ENCODE peak calls at places on chromosome 11, in six cellular contexts. One of them, this sample, is unnamed.

GRCh38 chr11:120547871-120548681 is 36.5 kb downstream of the GRIK4 start:
- DNase-seq in HCT116: peak; percentile 75
- DNase-seq in SK-N-SH: peak; percentile 90
- DNase-seq in IMR-90: peak; percentile 98
- DNase-seq in GM12878: no peak
- DNase-seq in A549: peak; percentile 44
- DNase-seq in this sample: no peak

GRCh38 chr11:133726576-133726975 is 118.7 kb downstream of the SPATA19 start:
- DNase-seq in GM12878: no peak
- DNase-seq in HCT116: no peak
- DNase-seq in A549: no peak
- DNase-seq in IMR-90: no peak
- DNase-seq in SK-N-SH: no peak
- DNase-seq in this sample: no peak

GRCh38 chr11:60428517-60428916 is 855 bp upstream of the MS4A5 start:
- DNase-seq in IMR-90: no peak
- DNase-seq in A549: peak; percentile 3
- DNase-seq in SK-N-SH: no peak
- DNase-seq in HCT116: peak; percentile 26
- DNase-seq in GM12878: no peak
- DNase-seq in this sample: no peak

GRCh38 chr11:70364198-70364597 is 34.1 kb upstream of the CTTN start:
- DNase-seq in HCT116: no peak
- DNase-seq in A549: no peak
- DNase-seq in SK-N-SH: no peak
- DNase-seq in IMR-90: peak; percentile 31
- DNase-seq in GM12878: no peak
- DNase-seq in this sample: no peak

GRCh38 chr11:119025099-119025473 is 5.6 kb downstream of the SLC37A4 start:
- DNase-seq in HCT116: no peak
- DNase-seq in IMR-90: no peak
- DNase-seq in SK-N-SH: no peak
- DNase-seq in A549: no peak
- DNase-seq in GM12878: no peak
- DNase-seq in this sample: no peak

GRCh38 chr11:128610765-128611617 is 23.6 kb upstream of the ETS1 start:
- DNase-seq in IMR-90: no peak
- DNase-seq in GM12878: peak; percentile 93
- DNase-seq in A549: no peak
- DNase-seq in HCT116: no peak
- DNase-seq in SK-N-SH: no peak
- DNase-seq in this sample: no peak

GRCh38 chr11:34275486-34275885 is 82.3 kb downstream of the ABTB2 start:
- DNase-seq in HCT116: no peak
- DNase-seq in GM12878: no peak
- DNase-seq in A549: no peak
- DNase-seq in IMR-90: no peak
- DNase-seq in SK-N-SH: no peak
- DNase-seq in this sample: no peak

GRCh38 chr11:8040921-8041285 is 40.1 kb upstream of the TUB start:
- DNase-seq in SK-N-SH: no peak
- DNase-seq in GM12878: no peak
- DNase-seq in A549: no peak
- DNase-seq in IMR-90: no peak
- DNase-seq in HCT116: no peak
- DNase-seq in this sample: no peak

GRCh38 chr11:9980931-9981330 is 313.1 kb downstream of the SBF2 start:
- DNase-seq in GM12878: no peak
- DNase-seq in A549: no peak
- DNase-seq in HCT116: no peak
- DNase-seq in IMR-90: no peak
- DNase-seq in SK-N-SH: no peak
- DNase-seq in this sample: no peak

DNA sequence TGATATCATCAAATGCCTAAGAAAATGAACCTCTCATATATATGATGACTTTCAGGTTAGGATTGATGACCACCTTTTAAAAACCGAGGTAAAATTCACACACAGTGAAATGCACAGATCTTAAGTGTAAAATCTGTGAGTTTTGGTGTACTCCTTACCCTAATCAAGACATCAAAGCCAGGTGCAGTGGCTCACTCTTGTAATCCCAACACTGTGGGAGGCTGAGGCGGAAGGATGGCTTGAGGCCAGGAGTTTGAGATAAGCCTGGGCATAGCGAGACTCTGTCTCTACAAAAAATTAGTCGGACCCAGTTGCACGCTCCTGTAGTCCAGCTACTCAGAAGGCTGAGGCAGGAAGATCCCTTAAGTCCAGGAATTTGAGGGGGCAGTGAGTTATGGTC is 140.4 kb downstream of the UVRAG start:
- DNase-seq in IMR-90: no peak
- DNase-seq in SK-N-SH: no peak
- DNase-seq in GM12878: no peak
- DNase-seq in HCT116: no peak
- DNase-seq in A549: no peak
- DNase-seq in this sample: no peak
- TF ChIP-seq RAD21 in IMR-90: no peak
- TF ChIP-seq RAD21 in SK-N-SH: no peak
- TF ChIP-seq RAD21 in GM12878: no peak
- TF ChIP-seq RAD21 in HCT116: no peak
- TF ChIP-seq RAD21 in A549: no peak
- TF ChIP-seq RAD21 in this sample: no peak

GRCh38 chr11:26730711-26731460 is 9.0 kb upstream of the SLC5A12 start:
- DNase-seq in A549: no peak
- DNase-seq in SK-N-SH: peak; percentile 4
- DNase-seq in HCT116: no peak
- DNase-seq in IMR-90: peak; percentile 1
- DNase-seq in GM12878: no peak
- DNase-seq in this sample: no peak
- TF ChIP-seq RAD21 in A549: no peak
- TF ChIP-seq RAD21 in SK-N-SH: no peak
- TF ChIP-seq RAD21 in HCT116: no peak
- TF ChIP-seq RAD21 in IMR-90: no peak
- TF ChIP-seq RAD21 in GM12878: no peak
- TF ChIP-seq RAD21 in this sample: no peak

GRCh38 chr11:21588754-21589153 is 604.1 kb upstream of the ANO5 start:
- DNase-seq in SK-N-SH: peak; percentile 3
- DNase-seq in IMR-90: no peak
- DNase-seq in GM12878: no peak
- DNase-seq in HCT116: no peak
- DNase-seq in A549: no peak
- DNase-seq in this sample: no peak
- TF ChIP-seq RAD21 in SK-N-SH: no peak
- TF ChIP-seq RAD21 in IMR-90: no peak
- TF ChIP-seq RAD21 in GM12878: no peak
- TF ChIP-seq RAD21 in HCT116: no peak
- TF ChIP-seq RAD21 in A549: no peak
- TF ChIP-seq RAD21 in this sample: no peak

GRCh38 chr11:83437939-83438338 is 151.8 kb upstream of the CCDC90B start:
- DNase-seq in A549: no peak
- DNase-seq in SK-N-SH: no peak
- DNase-seq in GM12878: no peak
- DNase-seq in HCT116: no peak
- DNase-seq in IMR-90: no peak
- DNase-seq in this sample: peak; percentile 11
- TF ChIP-seq RAD21 in A549: no peak
- TF ChIP-seq RAD21 in SK-N-SH: no peak
- TF ChIP-seq RAD21 in GM12878: no peak
- TF ChIP-seq RAD21 in HCT116: no peak
- TF ChIP-seq RAD21 in IMR-90: no peak
- TF ChIP-seq RAD21 in this sample: no peak

GRCh38 chr11:17413414-17414316 is 25.2 kb upstream of the KCNJ11 start:
- DNase-seq in GM12878: no peak
- DNase-seq in IMR-90: no peak
- DNase-seq in A549: no peak
- DNase-seq in SK-N-SH: no peak
- DNase-seq in HCT116: no peak
- DNase-seq in this sample: no peak

GRCh38 chr11:17414992-17415391 is 26.5 kb upstream of the KCNJ11 start:
- DNase-seq in IMR-90: no peak
- DNase-seq in A549: no peak
- DNase-seq in HCT116: no peak
- DNase-seq in GM12878: no peak
- DNase-seq in SK-N-SH: no peak
- DNase-seq in this sample: no peak

GRCh38 chr11:17412488-17413180 is 24.2 kb upstream of the KCNJ11 start:
- DNase-seq in IMR-90: no peak
- DNase-seq in SK-N-SH: no peak
- DNase-seq in HCT116: no peak
- DNase-seq in A549: peak; percentile 29
- DNase-seq in GM12878: no peak
- DNase-seq in this sample: no peak

GRCh38 chr11:17415523-17416104 is 27.2 kb upstream of the KCNJ11 start:
- DNase-seq in SK-N-SH: no peak
- DNase-seq in HCT116: no peak
- DNase-seq in IMR-90: no peak
- DNase-seq in A549: no peak
- DNase-seq in GM12878: no peak
- DNase-seq in this sample: no peak

GRCh38 chr11:17414317-17414737 is 25.9 kb upstream of the KCNJ11 start:
- DNase-seq in GM12878: no peak
- DNase-seq in SK-N-SH: no peak
- DNase-seq in HCT116: no peak
- DNase-seq in A549: no peak
- DNase-seq in IMR-90: no peak
- DNase-seq in this sample: no peak
- TF ChIP-seq RAD21 in GM12878: no peak
- TF ChIP-seq RAD21 in SK-N-SH: no peak
- TF ChIP-seq RAD21 in HCT116: no peak
- TF ChIP-seq RAD21 in A549: no peak
- TF ChIP-seq RAD21 in IMR-90: no peak
- TF ChIP-seq RAD21 in this sample: no peak

This sample was measured in H1.